ENCODE peak calls at places on chromosomes 12 and 14, in eight cellular contexts. One of them, this sample, is unnamed.

GRCh38 chr14:106556665-106557289 is 1030.4 kb downstream of the TMEM121 start:
- DNase-seq in psoas muscle: peak; percentile 23
- DNase-seq in heart left ventricle: no peak
- DNase-seq in fibroblast of lung: no peak
- DNase-seq in right cardiac atrium: peak; percentile 65
- DNase-seq in retinal pigment epithelial cell: no peak
- DNase-seq in foreskin fibroblast: no peak
- DNase-seq in choroid plexus epithelial cell: no peak
- DNase-seq in this sample: no peak

GRCh38 chr12:32917094-32917611 is 20.6 kb upstream of the PKP2 start:
- DNase-seq in retinal pigment epithelial cell: no peak
- DNase-seq in psoas muscle: no peak
- DNase-seq in right cardiac atrium: no peak
- DNase-seq in foreskin fibroblast: no peak
- DNase-seq in fibroblast of lung: peak; percentile 66
- DNase-seq in heart left ventricle: no peak
- DNase-seq in choroid plexus epithelial cell: peak; percentile 95
- DNase-seq in this sample: no peak

GRCh38 chr14:80637726-80638619 is 303.6 kb downstream of the CEP128 start:
- DNase-seq in choroid plexus epithelial cell: peak; percentile 49
- DNase-seq in retinal pigment epithelial cell: no peak
- DNase-seq in fibroblast of lung: no peak
- DNase-seq in heart left ventricle: no peak
- DNase-seq in psoas muscle: no peak
- DNase-seq in foreskin fibroblast: peak; percentile 65
- DNase-seq in right cardiac atrium: no peak
- DNase-seq in this sample: no peak

GRCh38 chr12:50415899-50416479 is 15.3 kb downstream of the LARP4 start:
- DNase-seq in choroid plexus epithelial cell: peak; percentile 35
- DNase-seq in fibroblast of lung: no peak
- DNase-seq in right cardiac atrium: no peak
- DNase-seq in heart left ventricle: no peak
- DNase-seq in foreskin fibroblast: no peak
- DNase-seq in psoas muscle: no peak
- DNase-seq in retinal pigment epithelial cell: no peak
- DNase-seq in this sample: no peak

GRCh38 chr14:79596531-79596930 is 614.8 kb downstream of the DIO2 start:
- DNase-seq in fibroblast of lung: peak; percentile 49
- DNase-seq in heart left ventricle: no peak
- DNase-seq in foreskin fibroblast: peak; percentile 65
- DNase-seq in choroid plexus epithelial cell: peak; percentile 89
- DNase-seq in right cardiac atrium: no peak
- DNase-seq in psoas muscle: no peak
- DNase-seq in retinal pigment epithelial cell: no peak
- DNase-seq in this sample: no peak

GRCh38 chr12:49367381-49368239 is at the start of gene SPATS2:
- DNase-seq in psoas muscle: peak; percentile 95
- DNase-seq in choroid plexus epithelial cell: peak; percentile 38
- DNase-seq in heart left ventricle: peak; percentile 95
- DNase-seq in right cardiac atrium: peak; percentile 98
- DNase-seq in retinal pigment epithelial cell: no peak
- DNase-seq in fibroblast of lung: no peak
- DNase-seq in foreskin fibroblast: peak; percentile 60
- DNase-seq in this sample: no peak

GRCh38 chr12:54579696-54580333 is 8.6 kb downstream of the PPP1R1A start:
- DNase-seq in foreskin fibroblast: peak; percentile 90
- DNase-seq in choroid plexus epithelial cell: peak; percentile 82
- DNase-seq in fibroblast of lung: peak; percentile 70
- DNase-seq in heart left ventricle: peak; percentile 81
- DNase-seq in right cardiac atrium: peak; percentile 92
- DNase-seq in retinal pigment epithelial cell: no peak
- DNase-seq in psoas muscle: peak; percentile 85
- DNase-seq in this sample: no peak

GRCh38 chr12:481422-481821 is 21.7 kb downstream of the B4GALNT3 start:
- DNase-seq in heart left ventricle: peak; percentile 75
- DNase-seq in retinal pigment epithelial cell: no peak
- DNase-seq in right cardiac atrium: peak; percentile 89
- DNase-seq in choroid plexus epithelial cell: peak; percentile 40
- DNase-seq in foreskin fibroblast: no peak
- DNase-seq in psoas muscle: peak; percentile 74
- DNase-seq in fibroblast of lung: peak; percentile 31
- DNase-seq in this sample: no peak

GRCh38 chr14:64293976-64294671 is at the start of gene ESR2:
- DNase-seq in fibroblast of lung: peak; percentile 56
- DNase-seq in psoas muscle: no peak
- DNase-seq in foreskin fibroblast: peak; percentile 53
- DNase-seq in choroid plexus epithelial cell: peak; percentile 67
- DNase-seq in right cardiac atrium: peak; percentile 61
- DNase-seq in heart left ventricle: peak; percentile 23
- DNase-seq in retinal pigment epithelial cell: no peak
- DNase-seq in this sample: no peak

GRCh38 chr14:69592923-69593677 is 18.3 kb upstream of the SUSD6 start:
- DNase-seq in retinal pigment epithelial cell: peak; percentile 61
- DNase-seq in choroid plexus epithelial cell: peak; percentile 47
- DNase-seq in heart left ventricle: no peak
- DNase-seq in right cardiac atrium: peak; percentile 79
- DNase-seq in psoas muscle: peak; percentile 41
- DNase-seq in foreskin fibroblast: peak; percentile 80
- DNase-seq in fibroblast of lung: peak; percentile 74
- DNase-seq in this sample: no peak

GRCh38 chr12:123995023-123995422 is 22.0 kb downstream of the ZNF664 start:
- DNase-seq in psoas muscle: no peak
- DNase-seq in right cardiac atrium: no peak
- DNase-seq in fibroblast of lung: peak; percentile 68
- DNase-seq in foreskin fibroblast: peak; percentile 65
- DNase-seq in heart left ventricle: no peak
- DNase-seq in retinal pigment epithelial cell: peak; percentile 81
- DNase-seq in choroid plexus epithelial cell: peak; percentile 78
- DNase-seq in this sample: no peak

GRCh38 chr12:66984962-66985361 is 284.2 kb upstream of the CAND1 start:
- DNase-seq in fibroblast of lung: no peak
- DNase-seq in heart left ventricle: no peak
- DNase-seq in psoas muscle: no peak
- DNase-seq in right cardiac atrium: no peak
- DNase-seq in choroid plexus epithelial cell: peak; percentile 14
- DNase-seq in retinal pigment epithelial cell: peak; percentile 33
- DNase-seq in foreskin fibroblast: peak; percentile 2
- DNase-seq in this sample: no peak

GRCh38 chr12:5648692-5649338 is 216.9 kb downstream of the NTF3 start:
- DNase-seq in foreskin fibroblast: peak; percentile 37
- DNase-seq in psoas muscle: no peak
- DNase-seq in retinal pigment epithelial cell: no peak
- DNase-seq in choroid plexus epithelial cell: peak; percentile 4
- DNase-seq in right cardiac atrium: no peak
- DNase-seq in fibroblast of lung: peak; percentile 20
- DNase-seq in heart left ventricle: no peak
- DNase-seq in this sample: no peak

GRCh38 chr12:91819132-91819447 is 326.6 kb downstream of the BTG1 start:
- DNase-seq in foreskin fibroblast: peak; percentile 38
- DNase-seq in fibroblast of lung: peak; percentile 19
- DNase-seq in right cardiac atrium: no peak
- DNase-seq in retinal pigment epithelial cell: no peak
- DNase-seq in heart left ventricle: no peak
- DNase-seq in psoas muscle: no peak
- DNase-seq in choroid plexus epithelial cell: no peak
- DNase-seq in this sample: no peak

GRCh38 chr12:12683725-12684124 is 12.3 kb downstream of the GPR19 start:
- DNase-seq in heart left ventricle: no peak
- DNase-seq in retinal pigment epithelial cell: no peak
- DNase-seq in choroid plexus epithelial cell: no peak
- DNase-seq in right cardiac atrium: no peak
- DNase-seq in foreskin fibroblast: no peak
- DNase-seq in fibroblast of lung: no peak
- DNase-seq in psoas muscle: no peak
- DNase-seq in this sample: no peak

GRCh38 chr14:92692822-92693226 is 55.6 kb downstream of the LGMN start:
- DNase-seq in foreskin fibroblast: no peak
- DNase-seq in fibroblast of lung: no peak
- DNase-seq in heart left ventricle: peak; percentile 84
- DNase-seq in choroid plexus epithelial cell: peak; percentile 65
- DNase-seq in retinal pigment epithelial cell: no peak
- DNase-seq in right cardiac atrium: peak; percentile 90
- DNase-seq in psoas muscle: peak; percentile 46
- DNase-seq in this sample: no peak

GRCh38 chr14:68784298-68784910 is 8.5 kb downstream of the ZFP36L1 start:
- DNase-seq in fibroblast of lung: peak; percentile 39
- DNase-seq in choroid plexus epithelial cell: no peak
- DNase-seq in heart left ventricle: no peak
- DNase-seq in right cardiac atrium: peak; percentile 75
- DNase-seq in foreskin fibroblast: peak; percentile 69
- DNase-seq in retinal pigment epithelial cell: no peak
- DNase-seq in psoas muscle: no peak
- DNase-seq in this sample: no peak

GRCh38 chr14:96285667-96286066 is 29.7 kb downstream of the BDKRB1 start:
- DNase-seq in psoas muscle: no peak
- DNase-seq in retinal pigment epithelial cell: no peak
- DNase-seq in choroid plexus epithelial cell: no peak
- DNase-seq in fibroblast of lung: peak; percentile 89
- DNase-seq in foreskin fibroblast: peak; percentile 56
- DNase-seq in heart left ventricle: peak; percentile 36
- DNase-seq in right cardiac atrium: peak; percentile 80
- DNase-seq in this sample: no peak

GRCh38 chr12:51082561-51083139 is 746 bp downstream of the CSRNP2 start:
- DNase-seq in choroid plexus epithelial cell: peak; percentile 47
- DNase-seq in heart left ventricle: no peak
- DNase-seq in foreskin fibroblast: peak; percentile 59
- DNase-seq in retinal pigment epithelial cell: no peak
- DNase-seq in fibroblast of lung: peak; percentile 46
- DNase-seq in psoas muscle: no peak
- DNase-seq in right cardiac atrium: no peak
- DNase-seq in this sample: no peak

GRCh38 chr14:50998612-50999011 is 54.3 kb upstream of the PYGL start:
- DNase-seq in retinal pigment epithelial cell: no peak
- DNase-seq in right cardiac atrium: no peak
- DNase-seq in choroid plexus epithelial cell: no peak
- DNase-seq in fibroblast of lung: no peak
- DNase-seq in foreskin fibroblast: no peak
- DNase-seq in psoas muscle: no peak
- DNase-seq in heart left ventricle: no peak
- DNase-seq in this sample: no peak

GRCh38 chr12:78645956-78646355 is 218.6 kb upstream of the SYT1 start:
- DNase-seq in fibroblast of lung: no peak
- DNase-seq in right cardiac atrium: no peak
- DNase-seq in retinal pigment epithelial cell: peak; percentile 70
- DNase-seq in foreskin fibroblast: peak; percentile 59
- DNase-seq in choroid plexus epithelial cell: peak; percentile 27
- DNase-seq in psoas muscle: no peak
- DNase-seq in heart left ventricle: no peak
- DNase-seq in this sample: no peak

GRCh38 chr12:19018302-19018980 is 111.1 kb upstream of the PLEKHA5 start:
- DNase-seq in heart left ventricle: no peak
- DNase-seq in fibroblast of lung: peak; percentile 80
- DNase-seq in foreskin fibroblast: peak; percentile 84
- DNase-seq in choroid plexus epithelial cell: peak; percentile 81
- DNase-seq in retinal pigment epithelial cell: no peak
- DNase-seq in psoas muscle: no peak
- DNase-seq in right cardiac atrium: no peak
- DNase-seq in this sample: peak; percentile 59

GRCh38 chr14:104264495-104265265 is 126.3 kb downstream of the KIF26A start:
- DNase-seq in choroid plexus epithelial cell: no peak
- DNase-seq in foreskin fibroblast: no peak
- DNase-seq in psoas muscle: no peak
- DNase-seq in heart left ventricle: no peak
- DNase-seq in fibroblast of lung: no peak
- DNase-seq in retinal pigment epithelial cell: no peak
- DNase-seq in right cardiac atrium: peak; percentile 55
- DNase-seq in this sample: no peak

GRCh38 chr14:88325883-88326282 is 2.8 kb upstream of the KCNK10 start:
- DNase-seq in fibroblast of lung: no peak
- DNase-seq in psoas muscle: no peak
- DNase-seq in retinal pigment epithelial cell: no peak
- DNase-seq in right cardiac atrium: no peak
- DNase-seq in choroid plexus epithelial cell: no peak
- DNase-seq in heart left ventricle: no peak
- DNase-seq in foreskin fibroblast: no peak
- DNase-seq in this sample: no peak

GRCh38 chr14:88323520-88324199 is 591 bp upstream of the KCNK10 start:
- DNase-seq in choroid plexus epithelial cell: peak; percentile 24
- DNase-seq in foreskin fibroblast: peak; percentile 31
- DNase-seq in retinal pigment epithelial cell: no peak
- DNase-seq in heart left ventricle: no peak
- DNase-seq in right cardiac atrium: peak; percentile 48
- DNase-seq in psoas muscle: no peak
- DNase-seq in fibroblast of lung: no peak
- DNase-seq in this sample: no peak

GRCh38 chr14:88321692-88322504 is 1.2 kb downstream of the KCNK10 start:
- DNase-seq in right cardiac atrium: no peak
- DNase-seq in foreskin fibroblast: no peak
- DNase-seq in choroid plexus epithelial cell: no peak
- DNase-seq in fibroblast of lung: no peak
- DNase-seq in heart left ventricle: no peak
- DNase-seq in retinal pigment epithelial cell: no peak
- DNase-seq in psoas muscle: no peak
- DNase-seq in this sample: no peak

GRCh38 chr14:88323086-88323519 is at the start of gene KCNK10:
- DNase-seq in psoas muscle: no peak
- DNase-seq in fibroblast of lung: peak; percentile 6
- DNase-seq in heart left ventricle: no peak
- DNase-seq in choroid plexus epithelial cell: no peak
- DNase-seq in foreskin fibroblast: peak; percentile 11
- DNase-seq in retinal pigment epithelial cell: no peak
- DNase-seq in right cardiac atrium: no peak
- DNase-seq in this sample: no peak

GRCh38 chr14:88322505-88323085 is 474 bp downstream of the KCNK10 start:
- DNase-seq in choroid plexus epithelial cell: peak; percentile 2
- DNase-seq in retinal pigment epithelial cell: no peak
- DNase-seq in psoas muscle: no peak
- DNase-seq in foreskin fibroblast: no peak
- DNase-seq in fibroblast of lung: no peak
- DNase-seq in right cardiac atrium: no peak
- DNase-seq in heart left ventricle: no peak
- DNase-seq in this sample: no peak
- H3K4me3 ChIP-seq in choroid plexus epithelial cell: no peak overlapping the region
- H3K4me3 ChIP-seq in retinal pigment epithelial cell: no peak overlapping the region
- H3K4me3 ChIP-seq in psoas muscle: peak overlapping the region; percentile 44
- H3K4me3 ChIP-seq in foreskin fibroblast: peak overlapping the region; percentile 11
- H3K4me3 ChIP-seq in fibroblast of lung: no peak overlapping the region
- H3K4me3 ChIP-seq in right cardiac atrium: peak overlapping the region; percentile 63
- H3K4me3 ChIP-seq in heart left ventricle: peak overlapping the region; percentile 14
- H3K4me3 ChIP-seq in this sample: no peak overlapping the region

GRCh38 chr14:105313381-105314286 is 914 bp upstream of the PACS2 start:
- DNase-seq in psoas muscle: peak; percentile 49
- DNase-seq in heart left ventricle: no peak
- DNase-seq in fibroblast of lung: no peak
- DNase-seq in right cardiac atrium: peak; percentile 80
- DNase-seq in choroid plexus epithelial cell: no peak
- DNase-seq in retinal pigment epithelial cell: no peak
- DNase-seq in foreskin fibroblast: peak; percentile 58
- DNase-seq in this sample: no peak
- H3K4me3 ChIP-seq in psoas muscle: peak overlapping the region; percentile 71
- H3K4me3 ChIP-seq in heart left ventricle: peak overlapping the region; percentile 49
- H3K4me3 ChIP-seq in fibroblast of lung: peak overlapping the region; percentile 23
- H3K4me3 ChIP-seq in right cardiac atrium: peak overlapping the region; percentile 89
- H3K4me3 ChIP-seq in choroid plexus epithelial cell: peak overlapping the region; percentile 69
- H3K4me3 ChIP-seq in retinal pigment epithelial cell: peak overlapping the region; percentile 51
- H3K4me3 ChIP-seq in foreskin fibroblast: peak overlapping the region; percentile 47
- H3K4me3 ChIP-seq in this sample: peak overlapping the region; percentile 66

GRCh38 chr12:93743229-93743998 is 66.2 kb downstream of the CRADD start:
- DNase-seq in foreskin fibroblast: no peak
- DNase-seq in right cardiac atrium: no peak
- DNase-seq in psoas muscle: no peak
- DNase-seq in fibroblast of lung: no peak
- DNase-seq in retinal pigment epithelial cell: no peak
- DNase-seq in heart left ventricle: no peak
- DNase-seq in choroid plexus epithelial cell: no peak
- DNase-seq in this sample: no peak
- H3K4me3 ChIP-seq in foreskin fibroblast: no peak overlapping the region
- H3K4me3 ChIP-seq in right cardiac atrium: peak overlapping the region; percentile 84
- H3K4me3 ChIP-seq in psoas muscle: peak overlapping the region; percentile 81
- H3K4me3 ChIP-seq in fibroblast of lung: no peak overlapping the region
- H3K4me3 ChIP-seq in retinal pigment epithelial cell: no peak overlapping the region
- H3K4me3 ChIP-seq in heart left ventricle: peak overlapping the region; percentile 33
- H3K4me3 ChIP-seq in choroid plexus epithelial cell: no peak overlapping the region
- H3K4me3 ChIP-seq in this sample: no peak overlapping the region

GRCh38 chr14:94775875-94776217 is 5.9 kb upstream of the GSC start:
- DNase-seq in choroid plexus epithelial cell: peak; percentile 41
- DNase-seq in heart left ventricle: no peak
- DNase-seq in foreskin fibroblast: no peak
- DNase-seq in fibroblast of lung: no peak
- DNase-seq in right cardiac atrium: no peak
- DNase-seq in psoas muscle: no peak
- DNase-seq in retinal pigment epithelial cell: no peak
- DNase-seq in this sample: no peak
- H3K4me3 ChIP-seq in choroid plexus epithelial cell: no peak overlapping the region
- H3K4me3 ChIP-seq in heart left ventricle: no peak overlapping the region
- H3K4me3 ChIP-seq in foreskin fibroblast: no peak overlapping the region
- H3K4me3 ChIP-seq in fibroblast of lung: no peak overlapping the region
- H3K4me3 ChIP-seq in right cardiac atrium: no peak overlapping the region
- H3K4me3 ChIP-seq in psoas muscle: no peak overlapping the region
- H3K4me3 ChIP-seq in retinal pigment epithelial cell: no peak overlapping the region
- H3K4me3 ChIP-seq in this sample: no peak overlapping the region

This sample was measured in AG04449.